ENCODE peak calls at places on chromosomes 2 and 18, in five cellular contexts. U is GM23338; A is stimulated activated CD8-positive, alpha-beta memory T cell treated with anti-CD3 and anti-CD28 coated beads, Interleukin-12 subunit alpha, Interleukin-12 subunit beta, amount 100 ng/mL, for 4 hours; T is fibroblast of the conjunctiva; V is sciatic nerve. N is an unnamed sample.

GRCh38 chr18:25282922-25283703 is 68.9 kb downstream of the ZNF521 start:
- DNase-seq in V (no peak), T (no peak), U (no peak), A (no peak), N (no peak)

GRCh38 chr2:162103443-162104009 is 29.5 kb upstream of the DPP4 start:
- DNase-seq in T (no peak), A (no peak), U (no peak), V (no peak), N (no peak)

GRCh38 chr18:78080081-78080480 is 830.4 kb downstream of the GALR1 start:
- DNase-seq in U (no peak), T (no peak), V (no peak), A (no peak), N (no peak)

GRCh38 chr2:45612265-45612664 is 1.2 kb upstream of the SRBD1 start:
- DNase-seq in V (no peak), A (no peak), T (no peak), U (no peak), N (no peak)

GRCh38 chr2:227524665-227525064 is 52.7 kb downstream of the AGFG1 start:
- DNase-seq in V (no peak), T (no peak), A (no peak), U (no peak), N (no peak)

GRCh38 chr2:60649721-60650120 is 96.3 kb upstream of the BCL11A start:
- DNase-seq in T (no peak), V (no peak), A (no peak), U (no peak), N (no peak)

GRCh38 chr2:137262600-137262999 is 497.3 kb downstream of the THSD7B start:
- DNase-seq in T (no peak), V (no peak), A (no peak), U (peak), N (no peak)

GRCh38 chr2:231640646-231641111 is 48.0 kb downstream of the TEX44 start:
- DNase-seq in U (peak), V (no peak), T (no peak), A (no peak), N (peak)

GRCh38 chr2:186605041-186605440 is 15.2 kb downstream of the ITGAV start:
- DNase-seq in U (peak), A (no peak), V (no peak), T (no peak), N (no peak)

GRCh38 chr2:167144179-167144898 is 256.1 kb downstream of the XIRP2 start:
- DNase-seq in V (no peak), T (no peak), A (no peak), U (no peak), N (no peak)

GRCh38 chr2:105875241-105875640 is 130.5 kb downstream of the NCK2 start:
- DNase-seq in U (no peak), V (no peak), T (no peak), A (no peak), N (no peak)

GRCh38 chr2:156333274-156333950 is 891 bp upstream of the NR4A2 start:
- DNase-seq in A (no peak), U (no peak), T (no peak), V (no peak), N (peak)

GRCh38 chr2:70995227-70995729 is 605 bp upstream of the TEX261 start:
- DNase-seq in T (no peak), U (peak), V (peak), A (no peak), N (peak)

GRCh38 chr2:200050921-200051620 is 95.7 kb downstream of the MAIP1 start:
- DNase-seq in A (no peak), U (no peak), T (no peak), V (no peak), N (no peak)

GRCh38 chr18:56973487-56973886 is 173.4 kb upstream of the BOD1L2 start:
- DNase-seq in T (no peak), V (no peak), A (no peak), U (no peak), N (no peak)

GRCh38 chr2:208373460-208374089 is 33.0 kb upstream of the PTH2R start:
- DNase-seq in U (peak), A (no peak), V (no peak), T (peak), N (peak)

GRCh38 chr2:102058293-102058833 is 66.6 kb downstream of the IL1R2 start:
- DNase-seq in A (no peak), T (no peak), U (no peak), V (no peak), N (no peak)

N was measured in stromal cell of bone marrow.